ENCODE peak calls at places on chromosomes 11 and 22, in eight cellular contexts. C, Q, N, R, T, B, V and I are unnamed samples.

GRCh38 chr11:67126986-67127385 is 7.9 kb downstream of the KDM2A start:
- DNase-seq in C (no peak), Q (no peak), N (no peak), R (no peak), T (no peak), B (no peak), V (no peak), I (no peak)

GRCh38 chr11:26247340-26247739 is 84.6 kb upstream of the ANO3 start:
- DNase-seq in C (no peak), Q (no peak), N (no peak), R (peak; percentile 81), T (no peak), B (no peak), V (no peak), I (no peak)

GRCh38 chr11:25981998-25982397 is 349.9 kb upstream of the ANO3 start:
- DNase-seq in C (no peak), Q (peak; percentile 18), N (no peak), R (peak; percentile 77), T (no peak), B (peak; percentile 10), V (no peak), I (peak; percentile 26)

GRCh38 chr11:121841487-121842167 is 274.4 kb downstream of the BLID start:
- DNase-seq in C (no peak), Q (no peak), N (no peak), R (peak; percentile 83), T (no peak), B (no peak), V (no peak), I (no peak)

GRCh38 chr11:44304091-44305084 is 5.6 kb downstream of the ALX4 start:
- DNase-seq in C (peak; percentile 64), Q (no peak), N (no peak), R (no peak), T (no peak), B (peak; percentile 16), V (no peak), I (no peak)

GRCh38 chr11:18071098-18071705 is 25.1 kb upstream of the TPH1 start:
- DNase-seq in C (no peak), Q (no peak), N (no peak), R (peak; percentile 81), T (no peak), B (no peak), V (no peak), I (no peak)

GRCh38 chr11:124897681-124898680 is at the start of gene ROBO4:
- DNase-seq in C (peak; percentile 37), Q (peak; percentile 43), N (no peak), R (peak; percentile 94), T (no peak), B (no peak), V (no peak), I (peak; percentile 34)

GRCh38 chr11:86444981-86445380 is 70.3 kb downstream of the CCDC81 start:
- DNase-seq in C (no peak), Q (no peak), N (no peak), R (no peak), T (no peak), B (no peak), V (no peak), I (no peak)

GRCh38 chr11:43992834-43993637 is 50.6 kb downstream of the C11orf96 start:
- DNase-seq in C (no peak), Q (peak; percentile 49), N (no peak), R (peak; percentile 53), T (no peak), B (no peak), V (no peak), I (no peak)

GRCh38 chr11:60831501-60832079 is 10.3 kb upstream of the CCDC86 start:
- DNase-seq in C (no peak), Q (no peak), N (no peak), R (peak; percentile 42), T (no peak), B (no peak), V (no peak), I (no peak)

GRCh38 chr11:108965602-108966001 is 300.7 kb downstream of the DDX10 start:
- DNase-seq in C (no peak), Q (no peak), N (no peak), R (peak; percentile 88), T (no peak), B (no peak), V (no peak), I (no peak)

GRCh38 chr11:28153586-28153985 is 45.4 kb downstream of the METTL15 start:
- DNase-seq in C (no peak), Q (no peak), N (no peak), R (peak; percentile 25), T (no peak), B (no peak), V (no peak), I (no peak)

GRCh38 chr11:93890441-93891051 is 40.1 kb upstream of the VSTM5 start:
- DNase-seq in C (no peak), Q (no peak), N (no peak), R (no peak), T (no peak), B (no peak), V (no peak), I (no peak)

GRCh38 chr11:78802058-78802633 is 227.5 kb upstream of the NARS2 start:
- DNase-seq in C (no peak), Q (no peak), N (no peak), R (no peak), T (peak; percentile 32), B (no peak), V (no peak), I (no peak)

GRCh38 chr11:69947059-69947771 is 128.0 kb upstream of the FGF3 start:
- DNase-seq in C (no peak), Q (no peak), N (peak; percentile 22), R (no peak), T (no peak), B (peak; percentile 15), V (no peak), I (no peak)

DNA sequence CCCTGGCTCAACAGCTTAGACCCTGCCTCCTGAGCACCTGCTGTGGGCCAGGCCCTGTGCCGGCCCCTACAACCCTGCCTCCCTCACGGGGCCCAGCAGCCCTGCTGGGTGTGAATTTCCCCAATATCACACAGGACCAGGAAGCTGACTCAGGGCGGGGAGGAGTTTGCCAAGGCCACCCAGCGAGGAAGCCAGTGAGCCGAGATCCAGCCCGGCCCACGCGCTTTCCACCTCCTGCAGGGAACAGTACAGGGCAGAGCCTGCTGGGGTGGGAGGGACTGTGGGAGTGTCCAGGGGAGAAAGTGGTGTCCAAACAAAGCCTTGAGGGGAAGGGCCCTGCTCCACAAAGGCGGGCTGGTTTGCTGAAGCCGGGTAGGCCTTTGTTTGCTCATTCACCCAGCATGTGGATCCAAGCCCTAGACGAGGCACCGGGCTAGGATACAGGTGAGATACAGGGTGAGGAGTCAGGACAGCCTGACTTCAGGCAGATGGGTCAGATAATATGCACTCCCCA is 26.8 kb downstream of the RPL3 start:
- DNase-seq in C (no peak), Q (peak; percentile 93), N (peak; percentile 95), R (peak; percentile 92), T (peak; percentile 92), B (peak; percentile 30), V (no peak), I (peak; percentile 90)
- TF ChIP-seq POLR2A in C (no peak), Q (no peak), N (peak; percentile 51), R (no peak), T (peak; percentile 84), B (peak; percentile 22), V (no peak), I (peak; percentile 50)

DNA sequence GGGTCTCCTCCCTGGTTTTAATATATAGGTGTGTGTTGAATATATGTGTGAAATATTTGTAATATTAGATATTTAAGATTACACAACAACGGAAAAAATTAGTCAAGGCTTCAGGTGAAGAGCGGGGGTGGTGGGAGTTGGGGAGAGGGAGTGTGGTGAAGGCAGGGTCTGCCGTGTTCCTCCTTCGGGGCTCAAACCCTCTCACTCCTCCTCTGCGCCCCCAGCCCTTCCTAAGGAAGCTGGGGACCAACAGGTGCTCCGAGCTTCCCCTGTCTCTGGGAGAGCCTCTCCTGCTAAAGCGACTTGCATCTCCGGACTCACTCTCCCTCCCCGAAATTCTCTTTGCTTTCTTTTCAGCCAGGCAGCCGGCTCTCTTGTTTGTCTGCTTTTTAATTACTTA is 950 bp upstream of the CADM1 start:
- DNase-seq in C (no peak), Q (peak; percentile 35), N (no peak), R (no peak), T (peak; percentile 17), B (no peak), V (no peak), I (no peak)
- TF ChIP-seq POLR2A in C (no peak), Q (no peak), N (no peak), R (no peak), T (no peak), B (no peak), V (no peak), I (no peak)

GRCh38 chr22:45744442-45744841 is 72.8 kb downstream of the ATXN10 start:
- DNase-seq in C (no peak), Q (no peak), N (no peak), R (no peak), T (no peak), B (no peak), V (no peak), I (no peak)

GRCh38 chr22:45743687-45744086 is 72.1 kb downstream of the ATXN10 start:
- DNase-seq in C (no peak), Q (no peak), N (no peak), R (no peak), T (no peak), B (no peak), V (no peak), I (no peak)

GRCh38 chr22:45740236-45740635 is 68.6 kb downstream of the ATXN10 start:
- DNase-seq in C (no peak), Q (no peak), N (no peak), R (peak; percentile 35), T (no peak), B (no peak), V (no peak), I (no peak)

GRCh38 chr22:45738206-45738605 is 66.6 kb downstream of the ATXN10 start:
- DNase-seq in C (no peak), Q (no peak), N (no peak), R (peak; percentile 35), T (no peak), B (no peak), V (no peak), I (no peak)

GRCh38 chr22:45742866-45743450 is 71.3 kb downstream of the ATXN10 start:
- DNase-seq in C (no peak), Q (no peak), N (no peak), R (peak; percentile 65), T (no peak), B (no peak), V (no peak), I (no peak)
- TF ChIP-seq POLR2A in C (no peak), Q (no peak), N (no peak), R (no peak), T (no peak), B (no peak), V (no peak), I (no peak)

DNA sequence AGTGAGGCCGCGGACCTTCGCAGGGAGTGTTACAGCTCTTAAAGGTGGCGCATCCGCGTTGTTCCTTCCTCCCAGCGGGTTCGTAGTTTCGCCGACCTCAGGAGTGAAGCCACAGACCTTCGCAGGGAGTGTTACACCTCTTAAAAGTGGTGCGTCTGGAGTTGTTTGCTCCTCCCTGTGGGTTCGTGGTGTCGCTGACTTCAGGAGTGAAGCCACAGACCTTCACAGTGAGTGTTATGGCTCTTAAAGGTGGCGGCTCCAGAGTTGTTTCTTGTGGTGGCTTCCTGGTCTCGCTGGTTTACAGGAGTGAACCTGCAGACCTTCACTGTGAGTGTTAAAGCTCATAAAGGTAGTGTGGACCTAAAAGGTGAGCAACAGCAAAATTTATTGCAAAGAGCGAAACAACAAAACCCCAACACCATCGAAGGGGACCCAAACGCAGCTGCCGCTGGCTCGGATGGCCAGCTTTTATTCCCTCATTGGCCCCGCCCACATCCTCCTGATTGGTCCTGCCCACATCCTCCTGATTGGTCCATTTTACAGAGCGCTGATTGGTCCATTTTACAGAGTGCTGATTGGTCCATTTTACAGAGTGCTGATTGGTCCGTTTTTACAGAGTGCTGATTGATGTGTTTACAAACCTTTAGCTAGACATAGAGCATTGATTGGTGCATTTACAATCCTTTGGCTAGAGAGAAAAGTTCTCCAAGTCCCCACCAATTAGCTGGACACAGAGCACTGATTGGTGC is 1.2 kb upstream of the TMEM45B start:
- DNase-seq in C (no peak), Q (no peak), N (no peak), R (no peak), T (no peak), B (peak; percentile 25), V (no peak), I (no peak)
- TF ChIP-seq POLR2A in C (no peak), Q (no peak), N (no peak), R (no peak), T (no peak), B (no peak), V (no peak), I (no peak)